ENCODE peak calls at places on chromosomes 4 and X, in four cellular contexts. U is colonic mucosa, Q is cardiac muscle cell, H is IMR-90. P is an unnamed sample.
A peak's percentile ranks its signal among the peaks of the same experiment; 100 is the strongest.

GRCh38 chr4:8702516-8703400 is 110.2 kb downstream of the CPZ start:
- DNase-seq in Q (no peak), H (no peak), U (no peak), P (no peak)

GRCh38 chr4:168882650-168883233 is 127.3 kb downstream of the CBR4 start:
- DNase-seq in H (peak; percentile 75), U (no peak), Q (no peak), P (no peak)

GRCh38 chr4:89558147-89558546 is 250.5 kb upstream of the GPRIN3 start:
- DNase-seq in Q (peak; percentile 13), U (no peak), H (no peak), P (no peak)

GRCh38 chr4:8077181-8078108 is 81.2 kb downstream of the ABLIM2 start:
- DNase-seq in Q (no peak), U (no peak), H (no peak), P (no peak)

GRCh38 chrX:20514358-20514757 is 247.6 kb upstream of the RPS6KA3 start:
- DNase-seq in U (no peak), H (peak; percentile 83), Q (no peak), P (peak; percentile 64)

GRCh38 chr4:100042711-100043110 is 92.6 kb upstream of the H2AZ1 start:
- DNase-seq in Q (no peak), H (peak; percentile 35), U (no peak), P (no peak)

GRCh38 chr4:15740764-15741404 is 37.2 kb upstream of the CD38 start:
- DNase-seq in Q (no peak), U (no peak), H (no peak), P (no peak)

GRCh38 chr4:137956256-137956655 is 285.9 kb downstream of the SLC7A11 start:
- DNase-seq in H (peak; percentile 65), Q (no peak), U (no peak), P (peak; percentile 56)

GRCh38 chrX:79400618-79401017 is 33.5 kb upstream of the ITM2A start:
- DNase-seq in Q (no peak), H (no peak), U (no peak), P (no peak)

GRCh38 chr4:175066923-175067627 is 148.9 kb downstream of the ADAM29 start:
- DNase-seq in U (no peak), H (no peak), Q (no peak), P (no peak)

GRCh38 chr4:76053730-76054129 is 17.9 kb upstream of the CXCL11 start:
- DNase-seq in U (no peak), H (no peak), Q (no peak), P (no peak)

GRCh38 chrX:154046262-154046771 is 26.6 kb upstream of the IRAK1 start:
- DNase-seq in H (peak; percentile 86), U (no peak), Q (no peak), P (no peak)

GRCh38 chrX:49810233-49810632 is 18.9 kb upstream of the PAGE4 start:
- DNase-seq in H (no peak), Q (no peak), U (no peak), P (no peak)

GRCh38 chr4:1014395-1015167 is 3.2 kb downstream of the FGFRL1 start:
- DNase-seq in Q (no peak), H (no peak), U (no peak), P (no peak)

GRCh38 chr4:54085284-54085683 is 14.7 kb upstream of the GSX2 start:
- DNase-seq in H (peak; percentile 92), Q (no peak), U (no peak), P (peak; percentile 84)

GRCh38 chrX:147902270-147902669 is 9.4 kb upstream of the FMR1 start:
- DNase-seq in Q (no peak), U (no peak), H (no peak), P (no peak)

GRCh38 chrX:108439961-108440696 is 491 bp downstream of the COL4A5 start:
- DNase-seq in U (no peak), H (peak; percentile 21), Q (peak; percentile 67), P (no peak)

GRCh38 chrX:153763298-153763932 is 634 bp upstream of the PLXNB3 start:
- DNase-seq in Q (no peak), H (no peak), U (no peak), P (no peak)

GRCh38 chr4:86640469-86640868 is 46.4 kb downstream of the PTPN13 start:
- DNase-seq in H (peak; percentile 61), U (no peak), Q (no peak), P (peak; percentile 62)

GRCh38 chr4:271492-272103 is 33.7 kb downstream of the ZNF732 start:
- DNase-seq in U (no peak), Q (no peak), H (no peak), P (no peak)

GRCh38 chr4:101251261-101251660 is 96.1 kb downstream of the PPP3CA start:
- DNase-seq in U (no peak), Q (no peak), H (no peak), P (no peak)

GRCh38 chr4:47143261-47143660 is 111.9 kb downstream of the GABRB1 start:
- DNase-seq in Q (no peak), U (no peak), H (no peak), P (no peak)

GRCh38 chr4:156330436-156331031 is 376.9 kb upstream of the CTSO start:
- DNase-seq in U (peak; percentile 18), H (no peak), Q (no peak), P (no peak)

GRCh38 chrX:30618160-30618765 is 35.0 kb upstream of the GK start:
- DNase-seq in Q (no peak), U (no peak), H (no peak), P (no peak)

GRCh38 chr4:7414736-7415510 is 19.8 kb downstream of the PSAPL1 start:
- DNase-seq in H (no peak), U (no peak), Q (no peak), P (no peak)

GRCh38 chr4:173014113-173014558 is 154.5 kb upstream of the GALNT7 start:
- DNase-seq in U (no peak), Q (peak; percentile 37), H (peak; percentile 85), P (peak; percentile 80)

GRCh38 chr4:8913121-8913857 is 41.6 kb upstream of the HMX1 start:
- DNase-seq in U (peak; percentile 12), Q (no peak), H (no peak), P (no peak)

GRCh38 chr4:30429813-30430466 is 290.2 kb upstream of the PCDH7 start:
- DNase-seq in H (peak; percentile 87), Q (no peak), U (no peak), P (peak; percentile 87)

GRCh38 chr4:1330761-1331590 is 16.0 kb upstream of the UVSSA start:
- DNase-seq in U (no peak), Q (no peak), H (no peak), P (peak; percentile 77)

GRCh38 chr4:20428410-20429160 is 176.9 kb downstream of the SLIT2 start:
- DNase-seq in U (no peak), Q (peak; percentile 24), H (peak; percentile 20), P (no peak)
- TF ChIP-seq CTCF in U (no peak), Q (peak; percentile 29), H (peak; percentile 50), P (peak; percentile 50)

GRCh38 chr4:112284662-112285411 is 867 bp downstream of the TIFA start:
- DNase-seq in H (peak; percentile 24), Q (no peak), U (peak; percentile 35), P (peak; percentile 28)

GRCh38 chr4:112284166-112284565 is 1.5 kb downstream of the TIFA start:
- DNase-seq in U (no peak), Q (no peak), H (peak; percentile 8), P (peak; percentile 39)

GRCh38 chr4:112280657-112281056 is 5.0 kb downstream of the TIFA start:
- DNase-seq in U (no peak), H (no peak), Q (no peak), P (no peak)

GRCh38 chr4:112279882-112280315 is 5.8 kb downstream of the TIFA start:
- DNase-seq in U (no peak), H (peak; percentile 13), Q (peak; percentile 23), P (no peak)

DNA sequence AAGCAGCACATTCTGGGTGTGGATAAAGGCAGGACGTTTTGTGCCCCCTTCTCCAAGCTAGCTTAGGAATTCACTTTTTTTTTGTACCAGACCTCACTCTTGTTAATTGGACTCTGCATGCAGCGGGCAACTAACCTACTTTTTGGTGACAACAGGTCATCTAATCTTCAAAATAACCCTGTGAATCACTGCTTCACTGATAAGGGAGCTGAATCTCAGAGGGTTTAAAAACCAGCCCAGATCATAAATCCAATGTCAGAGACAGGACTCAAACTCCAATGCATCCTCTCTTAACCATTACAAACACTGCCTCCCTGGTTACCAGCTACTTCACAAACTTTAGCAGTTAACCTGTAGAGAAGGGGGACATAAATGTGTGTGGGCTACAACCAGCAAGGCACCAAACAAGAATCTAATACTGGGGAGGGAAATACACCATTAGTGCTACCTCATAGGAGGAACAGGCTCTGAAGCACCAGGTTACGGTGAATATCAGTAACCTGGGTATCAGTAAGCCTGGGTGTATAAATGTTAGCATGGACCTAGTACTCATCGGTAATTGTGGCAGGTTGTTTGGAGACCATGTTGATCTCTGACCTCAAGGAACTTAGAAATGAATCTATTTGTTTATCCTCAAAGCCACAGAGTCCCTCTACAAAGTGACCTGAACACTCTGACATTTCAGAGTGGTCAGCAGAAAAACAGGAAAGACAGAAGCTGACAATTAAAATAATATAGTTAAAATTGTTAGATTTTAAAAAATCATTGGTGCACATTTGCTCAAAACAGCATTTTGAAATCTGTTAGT is 2.6 kb downstream of the TIFA start:
- DNase-seq in Q (no peak), H (no peak), U (no peak), P (no peak)
- H3K4me1 ChIP-seq in Q (peaks cover 14% of the 10 kb centered on the region), H (peaks cover 7% of the 10 kb centered on the region), U (no peaks in the 10 kb centered on the region), P (peaks cover 13% of the 10 kb centered on the region)

GRCh38 chrX:113370001-113370400 is 529.4 kb upstream of the AMOT start:
- DNase-seq in H (no peak), Q (peak; percentile 1), U (no peak), P (no peak)
- H3K27ac ChIP-seq in H (no peak overlapping the region), Q (no peak overlapping the region), U (no peak overlapping the region), P (no peak overlapping the region)

GRCh38 chrX:151153086-151153485 is 23.3 kb upstream of the GPR50 start:
- DNase-seq in U (no peak), Q (peak; percentile 34), H (peak; percentile 28), P (peak; percentile 35)

GRCh38 chrX:151155234-151155633 is 21.1 kb upstream of the GPR50 start:
- DNase-seq in U (no peak), Q (no peak), H (no peak), P (no peak)

DNA sequence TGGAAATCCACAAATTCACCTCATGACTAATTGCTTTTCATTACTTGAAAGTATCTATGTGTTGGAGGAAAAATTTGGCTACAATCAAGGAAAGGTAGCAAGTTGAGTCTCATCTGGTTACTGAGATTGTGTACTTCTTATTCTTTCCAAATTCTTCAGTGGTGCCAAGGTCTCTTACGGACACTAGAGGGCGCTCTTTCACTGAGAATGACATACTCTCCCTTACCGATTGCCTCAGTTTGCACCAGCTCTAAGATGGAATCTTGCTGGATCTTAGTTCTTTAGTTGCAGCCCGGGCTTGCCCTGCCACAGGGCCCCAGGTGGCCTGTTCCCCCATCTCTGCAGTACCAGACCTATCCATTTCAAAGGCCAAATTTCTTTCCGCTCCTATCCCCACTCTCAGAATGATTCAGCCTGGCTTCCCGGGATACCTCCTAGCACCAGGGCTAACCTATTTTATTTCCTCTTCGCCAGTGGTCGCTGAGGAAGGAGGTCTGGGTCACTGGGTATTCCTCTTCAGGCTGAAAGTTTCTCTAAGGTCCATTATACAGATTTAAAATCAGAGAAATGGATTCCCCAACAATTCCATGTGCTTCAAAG is 24.6 kb upstream of the GPR50 start:
- DNase-seq in H (peak; percentile 54), U (peak; percentile 26), Q (peak; percentile 64), P (no peak)
- TF ChIP-seq CTCF in H (peak; percentile 79), U (peak; percentile 81), Q (peak; percentile 64), P (peak; percentile 70)

P was measured in foreskin keratinocyte.